ENCODE peak calls at places on chromosomes 1 and 21, in eight cellular contexts. C, N, W, I, G, K, B and H are unnamed samples.
A peak's percentile ranks its signal among the peaks of the same experiment; 100 is the strongest.

GRCh38 chr1:9473032-9473792 is 66.1 kb upstream of the SLC25A33 start:
- DNase-seq in C (peak; percentile 71), N (peak; percentile 90), W (peak; percentile 68), I (peak; percentile 95), G (no peak), K (no peak), B (no peak), H (peak; percentile 95)

GRCh38 chr1:100277866-100278265 is 11.8 kb downstream of the RTCA start:
- DNase-seq in C (no peak), N (no peak), W (no peak), I (no peak), G (no peak), K (no peak), B (no peak), H (no peak)

GRCh38 chr1:160114085-160114484 is 1.5 kb upstream of the ATP1A2 start:
- DNase-seq in C (no peak), N (no peak), W (no peak), I (no peak), G (no peak), K (no peak), B (no peak), H (no peak)

GRCh38 chr1:190205713-190206112 is 272.0 kb downstream of the BRINP3 start:
- DNase-seq in C (no peak), N (no peak), W (no peak), I (no peak), G (no peak), K (no peak), B (no peak), H (no peak)

GRCh38 chr21:45640888-45641479 is 2.5 kb upstream of the PCBP3 start:
- DNase-seq in C (peak; percentile 50), N (no peak), W (no peak), I (no peak), G (no peak), K (no peak), B (no peak), H (no peak)

GRCh38 chr1:94281361-94282142 is 44.2 kb upstream of the ARHGAP29 start:
- DNase-seq in C (no peak), N (no peak), W (no peak), I (no peak), G (no peak), K (no peak), B (no peak), H (no peak)

GRCh38 chr1:47758341-47759237 is 238.6 kb downstream of the TRABD2B start:
- DNase-seq in C (no peak), N (no peak), W (no peak), I (no peak), G (no peak), K (no peak), B (no peak), H (no peak)

GRCh38 chr1:89637496-89637895 is 4.6 kb downstream of the LRRC8C start:
- DNase-seq in C (no peak), N (no peak), W (no peak), I (no peak), G (no peak), K (no peak), B (no peak), H (no peak)

GRCh38 chr1:27033059-27033746 is 20.6 kb upstream of the TENT5B start:
- DNase-seq in C (no peak), N (no peak), W (no peak), I (no peak), G (no peak), K (no peak), B (no peak), H (no peak)

GRCh38 chr1:210726621-210727020 is 397.9 kb downstream of the HHAT start:
- DNase-seq in C (peak; percentile 9), N (no peak), W (no peak), I (no peak), G (peak; percentile 55), K (no peak), B (no peak), H (no peak)

GRCh38 chr1:235199441-235199840 is 38.4 kb upstream of the RBM34 start:
- DNase-seq in C (no peak), N (no peak), W (no peak), I (peak; percentile 11), G (no peak), K (peak; percentile 10), B (no peak), H (no peak)

GRCh38 chr1:169094897-169095569 is 11.5 kb upstream of the ATP1B1 start:
- DNase-seq in C (no peak), N (no peak), W (no peak), I (no peak), G (no peak), K (no peak), B (no peak), H (no peak)

GRCh38 chr1:229287257-229287656 is 16.3 kb downstream of the RAB4A start:
- DNase-seq in C (no peak), N (no peak), W (no peak), I (no peak), G (no peak), K (no peak), B (no peak), H (no peak)

GRCh38 chr21:35603471-35603870 is 456.9 kb downstream of the SETD4 start:
- DNase-seq in C (no peak), N (no peak), W (no peak), I (no peak), G (no peak), K (no peak), B (no peak), H (no peak)

GRCh38 chr21:36783612-36784383 is 84.9 kb downstream of the SIM2 start:
- DNase-seq in C (no peak), N (no peak), W (no peak), I (peak; percentile 39), G (no peak), K (no peak), B (no peak), H (no peak)

GRCh38 chr21:42155045-42155855 is 63.7 kb upstream of the ABCG1 start:
- DNase-seq in C (no peak), N (no peak), W (no peak), I (no peak), G (no peak), K (no peak), B (no peak), H (no peak)

GRCh38 chr1:3249236-3249845 is 180.3 kb downstream of the PRDM16 start:
- DNase-seq in C (no peak), N (no peak), W (no peak), I (no peak), G (no peak), K (no peak), B (no peak), H (no peak)

GRCh38 chr1:4825841-4826450 is 171.5 kb downstream of the AJAP1 start:
- DNase-seq in C (no peak), N (no peak), W (no peak), I (no peak), G (no peak), K (no peak), B (no peak), H (no peak)

GRCh38 chr1:204868340-204868700 is 2.3 kb upstream of the NFASC start:
- DNase-seq in C (no peak), N (no peak), W (no peak), I (no peak), G (no peak), K (no peak), B (no peak), H (no peak)

GRCh38 chr21:42777757-42778344 is 101.5 kb downstream of the WDR4 start:
- DNase-seq in C (peak; percentile 35), N (no peak), W (no peak), I (no peak), G (no peak), K (no peak), B (peak; percentile 51), H (no peak)

GRCh38 chr1:7009741-7010525 is 224.7 kb downstream of the CAMTA1 start:
- DNase-seq in C (no peak), N (no peak), W (no peak), I (no peak), G (no peak), K (no peak), B (no peak), H (peak; percentile 71)

GRCh38 chr1:3669971-3670431 is 17.7 kb downstream of the TP73 start:
- DNase-seq in C (no peak), N (no peak), W (no peak), I (no peak), G (no peak), K (no peak), B (no peak), H (no peak)

GRCh38 chr1:215277537-215277936 is 195.0 kb downstream of the KCNK2 start:
- DNase-seq in C (no peak), N (no peak), W (no peak), I (peak; percentile 15), G (no peak), K (no peak), B (no peak), H (no peak)

GRCh38 chr1:201760516-201760915 is 68.4 kb upstream of the IPO9 start:
- DNase-seq in C (no peak), N (no peak), W (no peak), I (no peak), G (no peak), K (no peak), B (no peak), H (no peak)

GRCh38 chr1:166156674-166157073 is 10.1 kb downstream of the FAM78B start:
- DNase-seq in C (no peak), N (no peak), W (no peak), I (no peak), G (no peak), K (no peak), B (no peak), H (no peak)

GRCh38 chr1:40690919-40691537 is 476 bp upstream of the NFYC start:
- DNase-seq in C (no peak), N (no peak), W (no peak), I (no peak), G (no peak), K (no peak), B (no peak), H (no peak)

GRCh38 chr21:31340942-31341487 is 3.0 kb downstream of the TIAM1 start:
- DNase-seq in C (no peak), N (no peak), W (no peak), I (no peak), G (no peak), K (no peak), B (no peak), H (no peak)

GRCh38 chr1:3668585-3669300 is 16.4 kb downstream of the TP73 start:
- DNase-seq in C (peak; percentile 23), N (no peak), W (peak; percentile 83), I (no peak), G (no peak), K (no peak), B (peak; percentile 88), H (no peak)

GRCh38 chr21:41874611-41875010 is 4.5 kb downstream of the PRDM15 start:
- DNase-seq in C (no peak), N (no peak), W (no peak), I (no peak), G (no peak), K (no peak), B (no peak), H (no peak)

GRCh38 chr21:45427331-45428271 is 22.6 kb downstream of the COL18A1 start:
- DNase-seq in C (no peak), N (no peak), W (peak; percentile 80), I (peak; percentile 99), G (no peak), K (peak; percentile 67), B (peak; percentile 85), H (peak; percentile 91)

GRCh38 chr21:32597205-32597604 is 11.9 kb upstream of the TCP10L start:
- DNase-seq in C (no peak), N (no peak), W (no peak), I (peak; percentile 39), G (no peak), K (peak; percentile 66), B (no peak), H (no peak)

GRCh38 chr1:94773931-94774422 is 46.2 kb upstream of the SLC44A3 start:
- DNase-seq in C (no peak), N (no peak), W (no peak), I (peak; percentile 17), G (no peak), K (no peak), B (no peak), H (no peak)

GRCh38 chr1:182603646-182604127 is 502 bp downstream of the RGS16 start:
- DNase-seq in C (no peak), N (no peak), W (no peak), I (no peak), G (no peak), K (no peak), B (no peak), H (no peak)

GRCh38 chr21:42281196-42281680 is 34.0 kb downstream of the TFF3 start:
- DNase-seq in C (no peak), N (no peak), W (no peak), I (no peak), G (no peak), K (no peak), B (peak; percentile 42), H (no peak)